ENCODE peak calls at places on chromosomes 1 and 21, in ten cellular contexts. S, G, L, Y, X, M, R, V, K and F are unnamed samples.

GRCh38 chr1:109777980-109778625 is 14.4 kb upstream of the EPS8L3 start:
- DNase-seq in R (peak; percentile 14), Y (no peak), M (no peak), L (no peak), K (no peak), V (no peak), G (no peak), X (peak; percentile 34), S (peak; percentile 7), F (no peak)

GRCh38 chr1:226646026-226646869 is 92.8 kb downstream of the ITPKB start:
- DNase-seq in X (peak; percentile 55), Y (no peak), R (no peak), L (no peak), G (no peak), V (no peak), M (peak; percentile 55), K (no peak), S (peak; percentile 13), F (no peak)

GRCh38 chr1:48205547-48205946 is 17.0 kb upstream of the SLC5A9 start:
- DNase-seq in S (no peak), K (no peak), G (no peak), X (no peak), V (no peak), Y (peak; percentile 34), L (no peak), R (no peak), M (no peak), F (no peak)

GRCh38 chr1:46303872-46304326 is 401 bp downstream of the UQCRH start:
- DNase-seq in V (no peak), M (no peak), K (no peak), X (no peak), L (no peak), G (no peak), S (no peak), Y (no peak), R (no peak), F (no peak)

GRCh38 chr1:23759277-23759676 is 16.0 kb downstream of the ELOA start:
- DNase-seq in M (no peak), Y (no peak), S (no peak), V (no peak), G (no peak), K (no peak), L (no peak), R (no peak), X (no peak), F (peak; percentile 37)

GRCh38 chr1:113874017-113874879 is 2.7 kb upstream of the PTPN22 start:
- DNase-seq in X (no peak), L (no peak), M (no peak), R (no peak), K (peak; percentile 9), G (no peak), S (no peak), Y (no peak), V (no peak), F (no peak)

GRCh38 chr1:78758493-78758892 is 108.9 kb downstream of the IFI44 start:
- DNase-seq in K (no peak), S (no peak), R (no peak), G (no peak), X (no peak), V (no peak), L (no peak), M (no peak), Y (no peak), F (no peak)

GRCh38 chr1:81208441-81208840 is 592.3 kb upstream of the ADGRL2 start:
- DNase-seq in R (peak; percentile 10), L (no peak), Y (no peak), X (no peak), G (no peak), K (no peak), M (no peak), V (no peak), S (no peak), F (peak; percentile 20)

GRCh38 chr1:2991753-2992495 is 29.3 kb upstream of the ACTRT2 start:
- DNase-seq in Y (no peak), X (no peak), K (no peak), V (no peak), M (no peak), S (peak; percentile 6), R (no peak), G (no peak), L (no peak), F (peak; percentile 4)

GRCh38 chr1:59522925-59523505 is 226.1 kb downstream of the FGGY start:
- DNase-seq in R (no peak), G (no peak), M (no peak), K (no peak), V (no peak), S (no peak), L (no peak), X (no peak), Y (no peak), F (no peak)

GRCh38 chr1:43818691-43819090 is 111.4 kb downstream of the ST3GAL3 start:
- DNase-seq in M (no peak), X (no peak), Y (no peak), K (no peak), R (no peak), V (no peak), S (no peak), L (no peak), G (no peak), F (no peak)

GRCh38 chr1:58898739-58899580 is 115.1 kb upstream of the JUN start:
- DNase-seq in Y (peak; percentile 90), R (peak; percentile 86), G (no peak), X (peak; percentile 65), S (peak; percentile 67), K (no peak), V (no peak), M (peak; percentile 86), L (no peak), F (peak; percentile 86)

GRCh38 chr1:38272515-38272914 is 225.9 kb upstream of the POU3F1 start:
- DNase-seq in V (no peak), R (no peak), G (no peak), S (no peak), K (no peak), X (no peak), L (no peak), Y (no peak), M (no peak), F (no peak)

GRCh38 chr1:181423301-181423918 is 59.9 kb upstream of the CACNA1E start:
- DNase-seq in S (peak; percentile 36), M (peak; percentile 51), G (peak; percentile 40), L (no peak), V (no peak), R (no peak), X (no peak), Y (no peak), K (peak; percentile 73), F (peak; percentile 22)

GRCh38 chr1:27521336-27522147 is 31.6 kb upstream of the WASF2 start:
- DNase-seq in G (no peak), K (no peak), V (no peak), Y (no peak), M (no peak), L (no peak), R (peak; percentile 51), X (no peak), S (peak; percentile 63), F (peak; percentile 53)

GRCh38 chr1:39872698-39873097 is 10.6 kb downstream of the TRIT1 start:
- DNase-seq in S (no peak), V (no peak), G (no peak), X (no peak), M (no peak), K (no peak), L (no peak), Y (no peak), R (no peak), F (no peak)

GRCh38 chr1:39871796-39872195 is 11.5 kb downstream of the TRIT1 start:
- DNase-seq in V (no peak), R (no peak), X (no peak), Y (no peak), M (no peak), G (no peak), K (no peak), S (no peak), L (no peak), F (no peak)

GRCh38 chr1:39877231-39877778 is 6.0 kb downstream of the TRIT1 start:
- DNase-seq in L (no peak), S (no peak), R (no peak), V (no peak), K (no peak), Y (peak; percentile 24), X (no peak), M (no peak), G (no peak), F (no peak)

GRCh38 chr1:39877980-39878956 is 5.0 kb downstream of the TRIT1 start:
- DNase-seq in M (no peak), Y (peak; percentile 3), V (no peak), L (no peak), S (no peak), R (no peak), G (no peak), K (no peak), X (no peak), F (no peak)

GRCh38 chr1:39876136-39876535 is 7.2 kb downstream of the TRIT1 start:
- DNase-seq in S (no peak), G (no peak), X (no peak), Y (peak; percentile 39), M (no peak), R (no peak), V (no peak), L (no peak), K (no peak), F (no peak)
- H3K4me3 ChIP-seq in S (no peak overlapping the region), G (no peak overlapping the region), X (no peak overlapping the region), Y (no peak overlapping the region), M (no peak overlapping the region), R (no peak overlapping the region), V (no peak overlapping the region), L (no peak overlapping the region), K (no peak overlapping the region), F (no peak overlapping the region)

GRCh38 chr1:76239470-76239918 is 164.9 kb downstream of the ST6GALNAC3 start:
- DNase-seq in V (no peak), K (no peak), M (no peak), G (no peak), R (no peak), X (no peak), L (no peak), Y (no peak), S (no peak), F (no peak)
- H3K27ac ChIP-seq in V (no peak overlapping the region), K (no peak overlapping the region), M (peak overlapping the region; percentile 39), G (no peak overlapping the region), R (no peak overlapping the region), X (no peak overlapping the region), L (no peak overlapping the region), Y (no peak overlapping the region), S (no peak overlapping the region), F (no peak overlapping the region)

DNA sequence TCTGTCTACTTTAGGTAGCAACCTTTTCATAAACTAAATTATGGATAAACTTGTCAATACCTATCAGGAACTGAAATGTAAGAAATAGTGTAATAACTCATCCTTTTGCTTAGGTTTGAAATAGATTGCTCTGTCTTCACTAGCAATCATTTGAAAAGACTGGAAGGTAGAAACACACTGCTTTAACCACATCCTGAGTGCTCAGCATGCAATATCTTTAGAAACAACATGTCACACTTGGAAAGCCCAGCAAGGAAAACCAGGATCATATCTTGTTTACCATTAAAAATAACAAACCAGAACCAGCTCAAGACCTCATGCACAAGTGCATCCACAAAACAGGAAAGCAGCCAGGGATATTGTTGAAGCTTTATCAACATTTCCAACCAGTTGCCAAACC is 3.6 kb downstream of the KCNJ6 start:
- DNase-seq in M (no peak), G (no peak), L (no peak), Y (no peak), K (no peak), V (no peak), X (no peak), R (no peak), S (no peak), F (no peak)
- H3K27me3 ChIP-seq in M (peaks cover 26% of the 10 kb centered on the region), G (peaks cover 26% of the 10 kb centered on the region), L (peaks cover 22% of the 10 kb centered on the region), Y (no peaks in the 10 kb centered on the region), K (peaks cover 50% of the 10 kb centered on the region), V (peaks cover 39% of the 10 kb centered on the region), X (peaks cover 18% of the 10 kb centered on the region), R (no peaks in the 10 kb centered on the region), S (peaks cover 95% of the 10 kb centered on the region), F (peaks cover 28% of the 10 kb centered on the region)

GRCh38 chr1:171753685-171754380 is 12.0 kb upstream of the VAMP4 start:
- DNase-seq in R (no peak), S (no peak), K (no peak), M (no peak), L (no peak), G (no peak), X (no peak), Y (no peak), V (no peak), F (no peak)
- H3K4me3 ChIP-seq in R (no peak overlapping the region), S (no peak overlapping the region), K (no peak overlapping the region), M (no peak overlapping the region), L (no peak overlapping the region), G (no peak overlapping the region), X (no peak overlapping the region), Y (no peak overlapping the region), V (peak overlapping the region; percentile 18), F (no peak overlapping the region)